ENCODE peak calls at places on chromosomes 3 and 15, in nine cellular contexts. I is EL; G is HFF-Myc; P is amniotic stem cell; Q is NCI-H1092 treated with DMSO at 0.1 percent for 48 hours; K is effector memory CD8-positive, alpha-beta T cell; M is ELF-1; V is activated T-cell treated with anti-CD3 and anti-CD28 coated beads, Interleukin-2, amount 50 U/mL, for 1 hour; B is T-helper 1 cell. N is an unnamed sample.

GRCh38 chr3:117355566-117355965 is 646.0 kb downstream of the TUSC7 start:
- DNase-seq in I (peak; percentile 2), G (no peak), P (no peak), Q (peak; percentile 82), K (no peak), M (peak; percentile 21), V (no peak), B (no peak), N (no peak)

GRCh38 chr3:71521940-71522876 is 61.3 kb downstream of the FOXP1 start:
- DNase-seq in I (no peak), G (no peak), P (no peak), Q (no peak), K (no peak), M (no peak), V (no peak), B (no peak), N (no peak)

GRCh38 chr3:8668216-8668615 is 23.6 kb upstream of the SSUH2 start:
- DNase-seq in I (peak; percentile 22), G (no peak), P (no peak), Q (no peak), K (no peak), M (no peak), V (no peak), B (no peak), N (no peak)

GRCh38 chr15:43930079-43930478 is 103.3 kb downstream of the WDR76 start:
- DNase-seq in I (peak; percentile 13), G (no peak), P (no peak), Q (no peak), K (no peak), M (peak; percentile 73), V (no peak), B (no peak), N (no peak)

GRCh38 chr15:27671794-27672438 is 427.2 kb downstream of the OCA2 start:
- DNase-seq in I (no peak), G (no peak), P (no peak), Q (peak; percentile 30), K (no peak), M (no peak), V (no peak), B (no peak), N (no peak)

GRCh38 chr15:88627463-88627862 is 6.3 kb downstream of the AEN start:
- DNase-seq in I (no peak), G (no peak), P (no peak), Q (no peak), K (peak; percentile 60), M (no peak), V (peak; percentile 66), B (peak; percentile 68), N (peak; percentile 46)

GRCh38 chr3:107847791-107848190 is 243.0 kb downstream of the CD47 start:
- DNase-seq in I (no peak), G (peak; percentile 10), P (no peak), Q (no peak), K (no peak), M (no peak), V (no peak), B (no peak), N (no peak)

GRCh38 chr15:100895721-100896120 is 16.1 kb downstream of the ALDH1A3 start:
- DNase-seq in I (no peak), G (no peak), P (no peak), Q (no peak), K (no peak), M (no peak), V (no peak), B (no peak), N (no peak)

GRCh38 chr15:96158938-96159337 is 171.6 kb upstream of the NR2F2 start:
- DNase-seq in I (no peak), G (peak; percentile 7), P (no peak), Q (no peak), K (no peak), M (no peak), V (no peak), B (no peak), N (no peak)

GRCh38 chr3:141152801-141153678 is 78.6 kb upstream of the PXYLP1 start:
- DNase-seq in I (no peak), G (no peak), P (no peak), Q (peak; percentile 17), K (no peak), M (no peak), V (no peak), B (no peak), N (no peak)

GRCh38 chr3:177361042-177361938 is 164.0 kb upstream of the TBL1XR1 start:
- DNase-seq in I (no peak), G (no peak), P (no peak), Q (no peak), K (no peak), M (peak; percentile 24), V (peak; percentile 20), B (no peak), N (no peak)

GRCh38 chr3:177282028-177282655 is 84.9 kb upstream of the TBL1XR1 start:
- DNase-seq in I (no peak), G (no peak), P (no peak), Q (peak; percentile 99), K (no peak), M (no peak), V (no peak), B (no peak), N (no peak)

GRCh38 chr15:28099555-28100140 is 533 bp upstream of the OCA2 start:
- DNase-seq in I (no peak), G (no peak), P (no peak), Q (no peak), K (no peak), M (no peak), V (no peak), B (no peak), N (no peak)

GRCh38 chr3:129888739-129889138 is 4.8 kb downstream of the TMCC1 start:
- DNase-seq in I (peak; percentile 95), G (peak; percentile 85), P (peak; percentile 45), Q (no peak), K (no peak), M (no peak), V (no peak), B (no peak), N (no peak)

GRCh38 chr3:58369038-58369437 is 36.3 kb downstream of the PXK start:
- DNase-seq in I (no peak), G (no peak), P (no peak), Q (no peak), K (no peak), M (no peak), V (no peak), B (no peak), N (no peak)

GRCh38 chr3:53159415-53160135 is 1.4 kb upstream of the PRKCD start:
- DNase-seq in I (no peak), G (no peak), P (no peak), Q (no peak), K (no peak), M (peak; percentile 69), V (no peak), B (no peak), N (no peak)

N was measured in activated T-helper 9 cell treated with anti-CD3 and anti-CD28 coated beads, Interleukin-2, amount 50 U/mL, for 16 hours.